ENCODE peak calls at places on chromosomes 11 and 22, in ten cellular contexts. Y is body of pancreas; E is AML-193; X is DMS 273 treated with DMSO at 0.1 percent for 48 hours; A is nephron progenitor cell; C is neural progenitor cell; I is right cardiac atrium; S is stimulated activated CD4-positive, alpha-beta T cell treated with anti-CD3 and anti-CD28 coated beads, Interleukin-12 subunit alpha, Interleukin-12 subunit beta, amount 100 ng/mL, for 4 hours; R is colonic mucosa; L is SK-N-DZ. F is an unnamed sample.

GRCh38 chr11:91717169-91717568 is 507.4 kb upstream of the FAT3 start:
- DNase-seq in C (peak), Y (no peak), X (no peak), E (no peak), S (no peak), L (peak), I (no peak), A (no peak), R (no peak), F (no peak)

GRCh38 chr11:10293423-10294288 is at the start of gene SBF2:
- DNase-seq in A (peak), E (peak), I (peak), S (peak), X (no peak), C (peak), R (peak), Y (peak), L (peak), F (peak)

GRCh38 chr22:35739642-35740041 is 22.0 kb downstream of the APOL5 start:
- DNase-seq in E (no peak), L (no peak), Y (no peak), C (peak), R (no peak), A (no peak), X (no peak), I (peak), S (no peak), F (no peak)

GRCh38 chr11:30635401-30635989 is 49.3 kb upstream of the MPPED2 start:
- DNase-seq in L (peak), Y (peak), C (peak), I (peak), R (no peak), E (no peak), S (no peak), A (peak), X (no peak), F (no peak)

GRCh38 chr11:75032550-75032935 is 43.8 kb downstream of the NEU3 start:
- DNase-seq in I (no peak), L (no peak), E (no peak), Y (no peak), X (no peak), A (no peak), S (no peak), R (no peak), C (no peak), F (no peak)

GRCh38 chr22:21624120-21624879 is 5.5 kb downstream of the YDJC start:
- DNase-seq in X (no peak), A (peak), C (peak), E (peak), I (peak), Y (peak), S (peak), R (peak), L (no peak), F (no peak)

GRCh38 chr22:46069518-46070214 is 80.7 kb upstream of the PPARA start:
- DNase-seq in Y (peak), S (peak), A (no peak), L (no peak), I (peak), R (peak), E (peak), C (no peak), X (peak), F (peak)

GRCh38 chr11:10225553-10225952 is 68.5 kb downstream of the SBF2 start:
- DNase-seq in S (no peak), I (no peak), Y (no peak), E (no peak), L (no peak), X (no peak), C (no peak), A (no peak), R (no peak), F (no peak)

GRCh38 chr11:2581931-2582435 is 117.8 kb downstream of the KCNQ1OT1 start:
- DNase-seq in Y (peak), L (no peak), R (no peak), C (no peak), S (no peak), A (no peak), E (no peak), I (peak), X (no peak), F (no peak)

GRCh38 chr11:28447226-28447625 is 339.0 kb downstream of the METTL15 start:
- DNase-seq in S (no peak), E (no peak), Y (no peak), C (no peak), R (no peak), X (no peak), I (no peak), A (no peak), L (no peak), F (no peak)

GRCh38 chr11:59918987-59919589 is 19.1 kb upstream of the OOSP1 start:
- DNase-seq in A (peak), I (no peak), X (no peak), R (peak), E (peak), Y (peak), S (no peak), C (peak), L (peak), F (no peak)

GRCh38 chr11:71446942-71447688 is 1.1 kb downstream of the DHCR7 start:
- DNase-seq in C (peak), A (no peak), S (no peak), R (peak), L (no peak), I (peak), E (peak), X (no peak), Y (no peak), F (no peak)

GRCh38 chr11:113184498-113184897 is 129.9 kb upstream of the TTC12 start:
- DNase-seq in R (no peak), Y (no peak), C (no peak), L (no peak), E (no peak), S (no peak), X (no peak), I (no peak), A (no peak), F (no peak)

GRCh38 chr11:11407065-11407737 is 54.2 kb upstream of the CSNK2A3 start:
- DNase-seq in L (peak), E (no peak), I (peak), X (no peak), S (no peak), C (no peak), Y (no peak), A (no peak), R (no peak), F (peak)

GRCh38 chr22:49582671-49583070 is 245.0 kb downstream of the BRD1 start:
- DNase-seq in X (no peak), R (no peak), S (no peak), A (no peak), L (no peak), C (no peak), E (no peak), Y (no peak), I (no peak), F (no peak)

GRCh38 chr22:35205141-35205775 is 52.0 kb upstream of the HMGXB4 start:
- DNase-seq in L (peak), E (no peak), R (no peak), X (no peak), A (peak), C (peak), S (no peak), Y (no peak), I (no peak), F (no peak)

GRCh38 chr11:76629853-76630599 is 40.5 kb downstream of the LRRC32 start:
- DNase-seq in X (no peak), R (peak), S (no peak), I (peak), E (peak), L (peak), A (no peak), C (no peak), Y (peak), F (no peak)

GRCh38 chr11:11313426-11313825 is 39.6 kb downstream of the CSNK2A3 start:
- DNase-seq in Y (peak), R (no peak), I (no peak), A (no peak), C (no peak), L (no peak), S (no peak), X (no peak), E (no peak), F (no peak)

GRCh38 chr11:116823031-116823843 is at the start of gene APOA4:
- DNase-seq in E (no peak), A (no peak), I (no peak), S (no peak), X (no peak), R (no peak), L (no peak), Y (no peak), C (no peak), F (no peak)

F was measured in NCI-H2171.